ENCODE peak calls at places on chromosomes 2 and 18, in eight cellular contexts. One of them, this sample, is unnamed.

GRCh38 chr2:177599956-177600355 is 207.4 kb downstream of the AGPS start:
- DNase-seq in naive thymus-derived CD4-positive, alpha-beta T cell: no peak
- DNase-seq in effector memory CD4-positive, alpha-beta T cell: no peak
- DNase-seq in right cardiac atrium: no peak
- DNase-seq in heart left ventricle: no peak
- DNase-seq in iPS DF 6.9: no peak
- DNase-seq in ascending aorta: no peak
- DNase-seq in tibial artery: no peak
- DNase-seq in this sample: no peak

GRCh38 chr2:178756843-178757242 is 50.4 kb downstream of the TTN start:
- DNase-seq in naive thymus-derived CD4-positive, alpha-beta T cell: no peak
- DNase-seq in effector memory CD4-positive, alpha-beta T cell: no peak
- DNase-seq in right cardiac atrium: no peak
- DNase-seq in heart left ventricle: no peak
- DNase-seq in iPS DF 6.9: no peak
- DNase-seq in ascending aorta: no peak
- DNase-seq in tibial artery: no peak
- DNase-seq in this sample: no peak

GRCh38 chr2:215917953-215918620 is 95.3 kb downstream of the MREG start:
- DNase-seq in naive thymus-derived CD4-positive, alpha-beta T cell: no peak
- DNase-seq in effector memory CD4-positive, alpha-beta T cell: no peak
- DNase-seq in right cardiac atrium: no peak
- DNase-seq in heart left ventricle: no peak
- DNase-seq in iPS DF 6.9: no peak
- DNase-seq in ascending aorta: no peak
- DNase-seq in tibial artery: no peak
- DNase-seq in this sample: no peak

GRCh38 chr2:181715033-181715630 is 34.8 kb upstream of the NEUROD1 start:
- DNase-seq in naive thymus-derived CD4-positive, alpha-beta T cell: peak; percentile 78
- DNase-seq in effector memory CD4-positive, alpha-beta T cell: peak; percentile 33
- DNase-seq in right cardiac atrium: peak; percentile 54
- DNase-seq in heart left ventricle: peak; percentile 50
- DNase-seq in iPS DF 6.9: peak; percentile 73
- DNase-seq in ascending aorta: peak; percentile 68
- DNase-seq in tibial artery: peak; percentile 52
- DNase-seq in this sample: peak; percentile 59

GRCh38 chr2:75462714-75463113 is 98.0 kb downstream of the EVA1A start:
- DNase-seq in naive thymus-derived CD4-positive, alpha-beta T cell: no peak
- DNase-seq in effector memory CD4-positive, alpha-beta T cell: no peak
- DNase-seq in right cardiac atrium: no peak
- DNase-seq in heart left ventricle: no peak
- DNase-seq in iPS DF 6.9: no peak
- DNase-seq in ascending aorta: no peak
- DNase-seq in tibial artery: no peak
- DNase-seq in this sample: no peak

GRCh38 chr2:99031481-99031880 is 95.5 kb upstream of the CRACDL start:
- DNase-seq in naive thymus-derived CD4-positive, alpha-beta T cell: no peak
- DNase-seq in effector memory CD4-positive, alpha-beta T cell: no peak
- DNase-seq in right cardiac atrium: no peak
- DNase-seq in heart left ventricle: no peak
- DNase-seq in iPS DF 6.9: no peak
- DNase-seq in ascending aorta: no peak
- DNase-seq in tibial artery: no peak
- DNase-seq in this sample: no peak

GRCh38 chr18:47883771-47884413 is 46.6 kb downstream of the SMAD2 start:
- DNase-seq in naive thymus-derived CD4-positive, alpha-beta T cell: no peak
- DNase-seq in effector memory CD4-positive, alpha-beta T cell: no peak
- DNase-seq in right cardiac atrium: no peak
- DNase-seq in heart left ventricle: no peak
- DNase-seq in iPS DF 6.9: no peak
- DNase-seq in ascending aorta: no peak
- DNase-seq in tibial artery: no peak
- DNase-seq in this sample: no peak

GRCh38 chr18:35481960-35482366 is 15.8 kb downstream of the INO80C start:
- DNase-seq in naive thymus-derived CD4-positive, alpha-beta T cell: no peak
- DNase-seq in effector memory CD4-positive, alpha-beta T cell: no peak
- DNase-seq in right cardiac atrium: no peak
- DNase-seq in heart left ventricle: no peak
- DNase-seq in iPS DF 6.9: no peak
- DNase-seq in ascending aorta: no peak
- DNase-seq in tibial artery: no peak
- DNase-seq in this sample: no peak

GRCh38 chr18:70332694-70333093 is 43.8 kb downstream of the SOCS6 start:
- DNase-seq in naive thymus-derived CD4-positive, alpha-beta T cell: no peak
- DNase-seq in effector memory CD4-positive, alpha-beta T cell: no peak
- DNase-seq in right cardiac atrium: no peak
- DNase-seq in heart left ventricle: no peak
- DNase-seq in iPS DF 6.9: no peak
- DNase-seq in ascending aorta: no peak
- DNase-seq in tibial artery: no peak
- DNase-seq in this sample: no peak

GRCh38 chr2:158783923-158784322 is 11.2 kb upstream of the DAPL1 start:
- DNase-seq in naive thymus-derived CD4-positive, alpha-beta T cell: no peak
- DNase-seq in effector memory CD4-positive, alpha-beta T cell: no peak
- DNase-seq in right cardiac atrium: no peak
- DNase-seq in heart left ventricle: no peak
- DNase-seq in iPS DF 6.9: no peak
- DNase-seq in ascending aorta: no peak
- DNase-seq in tibial artery: no peak
- DNase-seq in this sample: no peak

GRCh38 chr18:21179590-21180220 is 62.3 kb upstream of the GREB1L start:
- DNase-seq in naive thymus-derived CD4-positive, alpha-beta T cell: peak; percentile 32
- DNase-seq in effector memory CD4-positive, alpha-beta T cell: no peak
- DNase-seq in right cardiac atrium: peak; percentile 36
- DNase-seq in heart left ventricle: peak; percentile 52
- DNase-seq in iPS DF 6.9: peak; percentile 50
- DNase-seq in ascending aorta: peak; percentile 73
- DNase-seq in tibial artery: peak; percentile 33
- DNase-seq in this sample: peak; percentile 24

GRCh38 chr18:2883137-2883671 is 36.4 kb downstream of the EMILIN2 start:
- DNase-seq in naive thymus-derived CD4-positive, alpha-beta T cell: peak; percentile 54
- DNase-seq in effector memory CD4-positive, alpha-beta T cell: no peak
- DNase-seq in right cardiac atrium: no peak
- DNase-seq in heart left ventricle: no peak
- DNase-seq in iPS DF 6.9: no peak
- DNase-seq in ascending aorta: no peak
- DNase-seq in tibial artery: no peak
- DNase-seq in this sample: peak; percentile 24
- H3K4me1 ChIP-seq in naive thymus-derived CD4-positive, alpha-beta T cell: peaks cover 31% of the 10 kb centered on the region
- H3K4me1 ChIP-seq in effector memory CD4-positive, alpha-beta T cell: peaks cover 20% of the 10 kb centered on the region
- H3K4me1 ChIP-seq in right cardiac atrium: no peaks in the 10 kb centered on the region
- H3K4me1 ChIP-seq in heart left ventricle: no peaks in the 10 kb centered on the region
- H3K4me1 ChIP-seq in iPS DF 6.9: no peaks in the 10 kb centered on the region
- H3K4me1 ChIP-seq in ascending aorta: peaks cover 14% of the 10 kb centered on the region
- H3K4me1 ChIP-seq in tibial artery: peaks cover 19% of the 10 kb centered on the region
- H3K4me1 ChIP-seq in this sample: peaks cover 35% of the 10 kb centered on the region

GRCh38 chr2:218959141-218959731 is at the start of gene CDK5R2:
- DNase-seq in naive thymus-derived CD4-positive, alpha-beta T cell: peak; percentile 47
- DNase-seq in effector memory CD4-positive, alpha-beta T cell: peak; percentile 14
- DNase-seq in right cardiac atrium: peak; percentile 72
- DNase-seq in heart left ventricle: peak; percentile 73
- DNase-seq in iPS DF 6.9: peak; percentile 85
- DNase-seq in ascending aorta: no peak
- DNase-seq in tibial artery: no peak
- DNase-seq in this sample: peak; percentile 53
- H3K27ac ChIP-seq in naive thymus-derived CD4-positive, alpha-beta T cell: no peak within 1 kb of the TSS
- H3K27ac ChIP-seq in effector memory CD4-positive, alpha-beta T cell: no peak within 1 kb of the TSS
- H3K27ac ChIP-seq in right cardiac atrium: no peak within 1 kb of the TSS
- H3K27ac ChIP-seq in heart left ventricle: no peak within 1 kb of the TSS
- H3K27ac ChIP-seq in iPS DF 6.9: no peak within 1 kb of the TSS
- H3K27ac ChIP-seq in ascending aorta: no peak within 1 kb of the TSS
- H3K27ac ChIP-seq in tibial artery: no peak within 1 kb of the TSS
- H3K27ac ChIP-seq in this sample: no peak within 1 kb of the TSS

DNA sequence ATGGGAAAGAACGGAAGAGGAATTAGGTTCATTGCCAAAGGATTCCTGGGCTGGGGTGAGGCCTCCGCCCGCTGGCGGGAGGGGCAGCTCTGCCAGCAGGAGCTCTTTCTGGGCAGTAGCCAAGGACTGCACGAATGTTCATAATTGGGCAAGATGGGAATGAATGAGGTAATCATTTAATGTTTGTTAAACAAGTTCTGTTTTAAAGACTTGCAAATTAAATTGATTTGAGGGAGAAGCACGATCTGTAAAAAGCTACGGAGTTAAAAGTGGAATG is 254.0 kb downstream of the AGAP1 start:
- DNase-seq in naive thymus-derived CD4-positive, alpha-beta T cell: no peak
- DNase-seq in effector memory CD4-positive, alpha-beta T cell: no peak
- DNase-seq in right cardiac atrium: no peak
- DNase-seq in heart left ventricle: no peak
- DNase-seq in iPS DF 6.9: no peak
- DNase-seq in ascending aorta: no peak
- DNase-seq in tibial artery: no peak
- DNase-seq in this sample: no peak
- H3K4me1 ChIP-seq in naive thymus-derived CD4-positive, alpha-beta T cell: no peaks in the 10 kb centered on the region
- H3K4me1 ChIP-seq in effector memory CD4-positive, alpha-beta T cell: no peaks in the 10 kb centered on the region
- H3K4me1 ChIP-seq in right cardiac atrium: no peaks in the 10 kb centered on the region
- H3K4me1 ChIP-seq in heart left ventricle: no peaks in the 10 kb centered on the region
- H3K4me1 ChIP-seq in iPS DF 6.9: peaks cover 4% of the 10 kb centered on the region
- H3K4me1 ChIP-seq in ascending aorta: no peaks in the 10 kb centered on the region
- H3K4me1 ChIP-seq in tibial artery: peaks cover 13% of the 10 kb centered on the region
- H3K4me1 ChIP-seq in this sample: no peaks in the 10 kb centered on the region

GRCh38 chr2:193518061-193518817 is 1323.5 kb upstream of the TMEFF2 start:
- DNase-seq in naive thymus-derived CD4-positive, alpha-beta T cell: no peak
- DNase-seq in effector memory CD4-positive, alpha-beta T cell: no peak
- DNase-seq in right cardiac atrium: no peak
- DNase-seq in heart left ventricle: no peak
- DNase-seq in iPS DF 6.9: no peak
- DNase-seq in ascending aorta: no peak
- DNase-seq in tibial artery: no peak
- DNase-seq in this sample: no peak
- H3K27ac ChIP-seq in naive thymus-derived CD4-positive, alpha-beta T cell: no peak overlapping the region
- H3K27ac ChIP-seq in effector memory CD4-positive, alpha-beta T cell: no peak overlapping the region
- H3K27ac ChIP-seq in right cardiac atrium: no peak overlapping the region
- H3K27ac ChIP-seq in heart left ventricle: no peak overlapping the region
- H3K27ac ChIP-seq in iPS DF 6.9: no peak overlapping the region
- H3K27ac ChIP-seq in ascending aorta: no peak overlapping the region
- H3K27ac ChIP-seq in tibial artery: no peak overlapping the region
- H3K27ac ChIP-seq in this sample: no peak overlapping the region

GRCh38 chr2:33213648-33214047 is 262.8 kb upstream of the RASGRP3 start:
- DNase-seq in naive thymus-derived CD4-positive, alpha-beta T cell: no peak
- DNase-seq in effector memory CD4-positive, alpha-beta T cell: no peak
- DNase-seq in right cardiac atrium: no peak
- DNase-seq in heart left ventricle: no peak
- DNase-seq in iPS DF 6.9: no peak
- DNase-seq in ascending aorta: no peak
- DNase-seq in tibial artery: no peak
- DNase-seq in this sample: no peak

GRCh38 chr2:33215983-33216382 is 260.5 kb upstream of the RASGRP3 start:
- DNase-seq in naive thymus-derived CD4-positive, alpha-beta T cell: no peak
- DNase-seq in effector memory CD4-positive, alpha-beta T cell: no peak
- DNase-seq in right cardiac atrium: no peak
- DNase-seq in heart left ventricle: no peak
- DNase-seq in iPS DF 6.9: no peak
- DNase-seq in ascending aorta: no peak
- DNase-seq in tibial artery: no peak
- DNase-seq in this sample: no peak

GRCh38 chr2:33215299-33215698 is 261.1 kb upstream of the RASGRP3 start:
- DNase-seq in naive thymus-derived CD4-positive, alpha-beta T cell: no peak
- DNase-seq in effector memory CD4-positive, alpha-beta T cell: no peak
- DNase-seq in right cardiac atrium: peak; percentile 69
- DNase-seq in heart left ventricle: peak; percentile 37
- DNase-seq in iPS DF 6.9: no peak
- DNase-seq in ascending aorta: peak; percentile 83
- DNase-seq in tibial artery: peak; percentile 59
- DNase-seq in this sample: no peak

GRCh38 chr2:33214436-33214835 is 262.0 kb upstream of the RASGRP3 start:
- DNase-seq in naive thymus-derived CD4-positive, alpha-beta T cell: no peak
- DNase-seq in effector memory CD4-positive, alpha-beta T cell: no peak
- DNase-seq in right cardiac atrium: no peak
- DNase-seq in heart left ventricle: peak; percentile 28
- DNase-seq in iPS DF 6.9: no peak
- DNase-seq in ascending aorta: no peak
- DNase-seq in tibial artery: peak; percentile 24
- DNase-seq in this sample: no peak

DNA sequence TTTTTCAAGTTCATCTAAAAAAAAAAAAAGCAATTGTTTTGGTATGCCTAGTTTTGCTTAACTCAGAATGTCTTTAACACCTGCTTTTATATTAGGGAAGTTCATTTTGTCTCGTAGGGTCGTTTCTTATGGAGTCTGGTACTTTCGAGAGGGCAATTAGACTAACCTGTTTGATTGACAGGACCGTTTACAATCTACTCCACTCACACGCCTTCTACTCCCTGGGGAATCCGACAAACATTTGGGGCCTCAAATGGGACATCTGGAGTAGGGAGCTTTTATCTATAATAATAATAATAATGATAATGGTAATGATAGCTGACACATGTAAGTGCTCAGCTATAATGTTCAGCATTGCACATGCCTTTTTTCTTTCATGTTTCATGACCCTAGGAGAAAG is 261.6 kb upstream of the RASGRP3 start:
- DNase-seq in naive thymus-derived CD4-positive, alpha-beta T cell: no peak
- DNase-seq in effector memory CD4-positive, alpha-beta T cell: no peak
- DNase-seq in right cardiac atrium: no peak
- DNase-seq in heart left ventricle: no peak
- DNase-seq in iPS DF 6.9: no peak
- DNase-seq in ascending aorta: no peak
- DNase-seq in tibial artery: no peak
- DNase-seq in this sample: no peak
- H3K4me1 ChIP-seq in naive thymus-derived CD4-positive, alpha-beta T cell: no peaks in the 10 kb centered on the region
- H3K4me1 ChIP-seq in effector memory CD4-positive, alpha-beta T cell: no peaks in the 10 kb centered on the region
- H3K4me1 ChIP-seq in right cardiac atrium: peaks cover 12% of the 10 kb centered on the region
- H3K4me1 ChIP-seq in heart left ventricle: peaks cover 21% of the 10 kb centered on the region
- H3K4me1 ChIP-seq in iPS DF 6.9: no peaks in the 10 kb centered on the region
- H3K4me1 ChIP-seq in ascending aorta: peaks cover 85% of the 10 kb centered on the region
- H3K4me1 ChIP-seq in tibial artery: peaks cover 65% of the 10 kb centered on the region
- H3K4me1 ChIP-seq in this sample: no peaks in the 10 kb centered on the region

This sample was measured in CD8-positive, alpha-beta memory T cell.